ENCODE peak calls at places on chromosomes 12 and 14, in seven cellular contexts. G, K, Z, E, L, R and Y are unnamed samples.

GRCh38 chr12:7923241-7924236 is 12.4 kb downstream of the SLC2A3 start:
- DNase-seq in G (no peak), K (no peak), Z (no peak), E (no peak), L (no peak), R (no peak), Y (no peak)

GRCh38 chr12:12885060-12885792 is 6.1 kb upstream of the GPRC5A start:
- DNase-seq in G (no peak), K (no peak), Z (no peak), E (no peak), L (no peak), R (no peak), Y (no peak)

GRCh38 chr12:3207858-3208257 is 130.7 kb downstream of the TSPAN9 start:
- DNase-seq in G (no peak), K (no peak), Z (no peak), E (no peak), L (no peak), R (no peak), Y (no peak)

GRCh38 chr12:3303410-3304136 is 187.4 kb upstream of the PRMT8 start:
- DNase-seq in G (no peak), K (no peak), Z (no peak), E (no peak), L (no peak), R (no peak), Y (no peak)

GRCh38 chr12:6960291-6961277 is 9.4 kb downstream of the PTPN6 start:
- DNase-seq in G (no peak), K (peak; percentile 58), Z (peak; percentile 38), E (no peak), L (peak; percentile 33), R (no peak), Y (no peak)

GRCh38 chr12:68352067-68352466 is 19.9 kb upstream of the MDM1 start:
- DNase-seq in G (no peak), K (no peak), Z (peak; percentile 77), E (no peak), L (no peak), R (no peak), Y (no peak)

GRCh38 chr14:65780566-65780965 is 368.0 kb downstream of the FUT8 start:
- DNase-seq in G (no peak), K (no peak), Z (no peak), E (no peak), L (no peak), R (no peak), Y (no peak)

GRCh38 chr12:30624009-30624408 is 71.7 kb downstream of the IPO8 start:
- DNase-seq in G (no peak), K (no peak), Z (no peak), E (no peak), L (no peak), R (no peak), Y (no peak)

GRCh38 chr12:114403690-114404450 is 2.1 kb downstream of the TBX5 start:
- DNase-seq in G (no peak), K (no peak), Z (peak; percentile 69), E (no peak), L (peak; percentile 76), R (no peak), Y (no peak)

GRCh38 chr14:92316116-92316515 is 6.8 kb upstream of the SLC24A4 start:
- DNase-seq in G (no peak), K (no peak), Z (no peak), E (no peak), L (no peak), R (no peak), Y (no peak)

GRCh38 chr14:36207500-36207899 is 31.0 kb upstream of the PTCSC3 start:
- DNase-seq in G (no peak), K (no peak), Z (peak; percentile 10), E (no peak), L (peak; percentile 2), R (no peak), Y (no peak)

GRCh38 chr14:23532658-23533057 is 18.9 kb downstream of the ZFHX2 start:
- DNase-seq in G (no peak), K (no peak), Z (no peak), E (no peak), L (no peak), R (no peak), Y (no peak)

GRCh38 chr14:105883066-105884005 is 357.0 kb downstream of the TMEM121 start:
- DNase-seq in G (no peak), K (peak; percentile 2), Z (no peak), E (peak; percentile 14), L (no peak), R (no peak), Y (no peak)

GRCh38 chr12:47307680-47308399 is 228.1 kb upstream of the AMIGO2 start:
- DNase-seq in G (peak; percentile 38), K (peak; percentile 39), Z (peak; percentile 73), E (peak; percentile 19), L (peak; percentile 75), R (no peak), Y (no peak)

GRCh38 chr14:68894802-68895201 is 84.3 kb downstream of the ACTN1 start:
- DNase-seq in G (no peak), K (no peak), Z (peak; percentile 76), E (no peak), L (peak; percentile 29), R (no peak), Y (no peak)

GRCh38 chr12:59381106-59381505 is 214.7 kb upstream of the SLC16A7 start:
- DNase-seq in G (no peak), K (no peak), Z (no peak), E (no peak), L (no peak), R (no peak), Y (no peak)

GRCh38 chr12:15336772-15337553 is 14.7 kb downstream of the PTPRO start:
- DNase-seq in G (peak; percentile 74), K (no peak), Z (peak; percentile 53), E (no peak), L (peak; percentile 59), R (no peak), Y (peak; percentile 32)

GRCh38 chr14:68377056-68377455 is 415.8 kb downstream of the ZFP36L1 start:
- DNase-seq in G (no peak), K (no peak), Z (no peak), E (no peak), L (no peak), R (no peak), Y (no peak)

GRCh38 chr14:33943484-33943883 is 7.4 kb downstream of the EGLN3 start:
- DNase-seq in G (no peak), K (peak; percentile 21), Z (no peak), E (no peak), L (no peak), R (no peak), Y (no peak)

DNA sequence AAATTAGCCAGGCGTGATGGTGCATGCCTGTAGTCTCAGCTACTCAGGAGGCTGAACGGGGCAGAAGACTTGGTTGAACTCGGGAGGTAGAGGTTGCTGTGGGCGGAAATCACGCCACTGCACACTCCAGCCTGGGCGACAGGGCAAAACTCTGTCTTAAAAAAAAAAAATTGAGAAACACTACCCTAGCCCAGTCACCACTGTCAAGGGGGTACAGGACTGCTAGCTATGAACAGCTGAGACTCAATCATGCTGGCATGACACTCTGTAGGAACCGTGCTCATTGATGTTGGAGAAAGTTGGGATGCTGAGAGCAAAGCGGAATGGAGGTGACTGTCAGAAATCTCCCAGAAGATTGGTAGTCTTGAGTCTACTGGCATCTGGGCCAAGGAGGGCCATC is 58.2 kb upstream of the STON2 start:
- DNase-seq in G (no peak), K (no peak), Z (no peak), E (no peak), L (no peak), R (no peak), Y (no peak)
- H3K36me3 ChIP-seq in G (no peaks in the 10 kb centered on the region), K (no peaks in the 10 kb centered on the region), Z (no peaks in the 10 kb centered on the region), E (no peaks in the 10 kb centered on the region), L (no peaks in the 10 kb centered on the region), R (no peaks in the 10 kb centered on the region), Y (no peaks in the 10 kb centered on the region)

GRCh38 chr12:54356951-54357356 is 7.3 kb downstream of the GPR84 start:
- DNase-seq in G (no peak), K (no peak), Z (no peak), E (no peak), L (no peak), R (no peak), Y (no peak)
- H3K4me3 ChIP-seq in G (no peak overlapping the region), K (no peak overlapping the region), Z (no peak overlapping the region), E (no peak overlapping the region), L (no peak overlapping the region), R (no peak overlapping the region), Y (no peak overlapping the region)

GRCh38 chr14:22524784-22525161 is 64.3 kb downstream of the DAD1 start:
- DNase-seq in G (no peak), K (no peak), Z (peak; percentile 45), E (no peak), L (no peak), R (no peak), Y (no peak)

GRCh38 chr14:22524105-22524783 is 64.8 kb downstream of the DAD1 start:
- DNase-seq in G (no peak), K (no peak), Z (no peak), E (no peak), L (no peak), R (no peak), Y (no peak)

GRCh38 chr14:22523283-22523682 is 65.7 kb downstream of the DAD1 start:
- DNase-seq in G (no peak), K (no peak), Z (no peak), E (no peak), L (no peak), R (no peak), Y (no peak)

GRCh38 chr14:22526744-22527143 is 62.3 kb downstream of the DAD1 start:
- DNase-seq in G (no peak), K (no peak), Z (no peak), E (no peak), L (no peak), R (no peak), Y (no peak)

DNA sequence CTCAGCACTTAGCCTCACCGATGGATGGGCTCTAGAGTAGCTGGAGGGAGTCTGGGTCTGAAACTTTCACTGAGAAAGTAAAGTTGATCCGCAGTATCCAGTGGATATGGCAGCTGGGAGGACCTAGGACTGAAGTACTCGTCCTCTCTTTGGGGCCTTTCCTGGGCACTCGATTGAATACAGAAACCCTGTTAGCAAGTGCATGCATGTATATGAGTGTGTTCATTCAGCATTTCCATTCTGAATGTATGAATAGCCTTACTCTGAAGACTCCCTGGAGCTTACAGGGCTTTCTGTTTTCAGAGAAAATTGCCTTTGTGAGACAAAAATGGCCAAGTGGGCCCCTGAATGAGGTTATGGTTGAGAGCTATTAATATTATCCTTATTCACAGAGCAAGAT is 62.8 kb downstream of the DAD1 start:
- DNase-seq in G (no peak), K (no peak), Z (no peak), E (no peak), L (no peak), R (no peak), Y (no peak)
- H3K36me3 ChIP-seq in G (no peaks in the 10 kb centered on the region), K (no peaks in the 10 kb centered on the region), Z (no peaks in the 10 kb centered on the region), E (no peaks in the 10 kb centered on the region), L (no peaks in the 10 kb centered on the region), R (no peaks in the 10 kb centered on the region), Y (no peaks in the 10 kb centered on the region)

DNA sequence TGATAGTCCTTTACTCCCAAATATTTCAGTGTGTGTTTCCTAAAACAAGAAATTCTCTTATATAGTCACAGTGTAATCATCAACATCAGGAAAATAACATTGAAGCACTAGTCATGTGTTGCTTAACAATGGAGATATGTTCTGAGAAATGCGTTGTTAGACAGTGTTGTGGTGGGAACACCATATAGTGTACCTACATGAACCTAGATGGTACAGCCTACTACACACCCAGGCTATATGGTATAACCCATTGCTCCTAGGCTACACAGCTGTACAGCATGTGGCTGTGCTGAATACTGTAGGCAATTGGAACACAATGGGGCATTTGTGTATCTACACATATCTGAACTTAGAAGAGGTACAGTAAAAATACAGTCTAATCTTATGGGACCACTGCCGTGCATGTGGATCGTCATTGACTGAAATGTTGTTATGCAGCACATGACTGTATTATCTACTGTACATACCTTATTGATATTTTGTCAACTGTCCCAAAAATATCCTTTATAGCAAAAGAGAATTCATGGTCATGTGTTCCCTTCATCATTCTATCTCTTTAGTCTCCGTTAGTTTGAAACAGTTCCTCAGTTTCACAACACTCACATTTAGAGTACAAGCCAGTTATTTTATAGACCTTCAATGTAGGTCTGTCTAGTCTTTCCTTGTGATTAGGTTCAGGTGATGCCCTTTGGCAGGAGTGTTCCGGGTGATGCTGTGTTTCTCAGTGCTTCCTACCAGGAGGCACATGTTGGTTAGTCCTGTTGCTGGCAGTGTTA is 109.7 kb downstream of the SLC25A47 start:
- DNase-seq in G (no peak), K (no peak), Z (no peak), E (no peak), L (no peak), R (no peak), Y (no peak)
- H3K4me3 ChIP-seq in G (no peak overlapping the region), K (no peak overlapping the region), Z (no peak overlapping the region), E (no peak overlapping the region), L (no peak overlapping the region), R (no peak overlapping the region), Y (no peak overlapping the region)